ENCODE peak calls at places on chromosomes 16 and 17, in ten cellular contexts. S is iris pigment epithelial cell, U is cardiac muscle cell, X is NCI-H1105 treated with DMSO at 0.1 percent for 48 hours, B is HuH-7, G is NCI-H1694, H is naive B cell, R is germinal center, N is COR-L47, O is tibial artery. F is an unnamed sample.

GRCh38 chr17:73223626-73224616 is 31.1 kb downstream of the COG1 start:
- DNase-seq in H (no peak), N (no peak), B (no peak), O (no peak), U (no peak), R (no peak), S (no peak), G (no peak), X (no peak), F (no peak)

GRCh38 chr17:16419074-16419928 is 3.9 kb downstream of the TRPV2 start:
- DNase-seq in H (no peak), N (no peak), S (peak), U (peak), G (no peak), R (no peak), O (peak), B (no peak), X (no peak), F (peak)

GRCh38 chr17:13498184-13498583 is 103.5 kb downstream of the HS3ST3A1 start:
- DNase-seq in U (no peak), N (no peak), S (no peak), R (no peak), B (no peak), H (no peak), X (no peak), O (no peak), G (no peak), F (no peak)

GRCh38 chr17:57357392-57357784 is 101.1 kb downstream of the MSI2 start:
- DNase-seq in B (no peak), N (no peak), U (no peak), G (no peak), R (peak), X (peak), S (no peak), O (no peak), H (no peak), F (peak)

GRCh38 chr16:59632266-59632855 is 898.2 kb upstream of the GOT2 start:
- DNase-seq in S (peak), G (no peak), U (peak), R (no peak), X (no peak), N (no peak), B (no peak), H (no peak), O (no peak), F (no peak)

GRCh38 chr17:17075037-17075755 is 32.9 kb downstream of the MPRIP start:
- DNase-seq in S (peak), G (no peak), O (peak), X (no peak), U (peak), H (no peak), B (no peak), N (no peak), R (no peak), F (no peak)

GRCh38 chr17:57459286-57459915 is 203.1 kb downstream of the MSI2 start:
- DNase-seq in R (no peak), U (peak), S (peak), O (no peak), B (peak), G (no peak), N (no peak), X (no peak), H (no peak), F (no peak)

GRCh38 chr17:40596261-40596919 is 31.1 kb upstream of the CCR7 start:
- DNase-seq in B (no peak), U (no peak), N (no peak), H (peak), G (no peak), X (no peak), S (no peak), O (no peak), R (peak), F (peak)

GRCh38 chr17:279776-280175 is 72.8 kb downstream of the RPH3AL start:
- DNase-seq in O (no peak), X (no peak), R (no peak), H (no peak), G (no peak), U (no peak), S (no peak), N (no peak), B (no peak), F (no peak)

GRCh38 chr17:80916246-80916645 is 75.4 kb upstream of the CHMP6 start:
- DNase-seq in H (no peak), X (no peak), B (no peak), G (no peak), S (no peak), N (no peak), R (no peak), U (no peak), O (no peak), F (no peak)